ENCODE peak calls at places on chromosomes 11 and 22, in four cellular contexts. Q, E, B and H are unnamed samples.

GRCh38 chr22:30246962-30247376 is 410 bp upstream of the LIF start:
- DNase-seq in E (no peak), B (no peak), Q (no peak), H (no peak)

GRCh38 chr22:36863979-36864378 is 3.2 kb downstream of the NCF4 start:
- DNase-seq in Q (no peak), E (no peak), B (no peak), H (no peak)

GRCh38 chr22:25692392-25692791 is 49.6 kb upstream of the MYO18B start:
- DNase-seq in E (no peak), Q (no peak), B (no peak), H (no peak)

GRCh38 chr11:128299132-128299726 is 288.1 kb downstream of the ETS1 start:
- DNase-seq in E (no peak), B (peak), Q (no peak), H (no peak)

GRCh38 chr11:1226981-1227550 is 4.2 kb downstream of the MUC5B start:
- DNase-seq in Q (no peak), E (no peak), B (peak), H (peak)

GRCh38 chr11:120168960-120169681 is 31.2 kb upstream of the TRIM29 start:
- DNase-seq in E (peak), B (peak), Q (no peak), H (peak)

GRCh38 chr11:113035708-113036107 is 74.5 kb downstream of the NCAM1 start:
- DNase-seq in Q (no peak), E (no peak), B (no peak), H (no peak)

GRCh38 chr22:43236401-43237166 is 49.6 kb upstream of the TTLL12 start:
- DNase-seq in Q (no peak), E (no peak), B (no peak), H (no peak)

GRCh38 chr11:107741044-107741823 is 29.4 kb upstream of the SLN start:
- DNase-seq in B (peak), Q (peak), E (peak), H (peak)

GRCh38 chr22:27624705-27625104 is 176.9 kb downstream of the MN1 start:
- DNase-seq in B (no peak), Q (no peak), E (no peak), H (no peak)

GRCh38 chr11:131579932-131580387 is 209.5 kb downstream of the NTM start:
- DNase-seq in B (peak), E (no peak), Q (no peak), H (no peak)

GRCh38 chr11:19027829-19028595 is 32.5 kb downstream of the MRGPRX2 start:
- DNase-seq in E (no peak), Q (no peak), B (peak), H (peak)

GRCh38 chr22:37951305-37951704 is 2.1 kb downstream of the C22orf23 start:
- DNase-seq in Q (no peak), B (no peak), E (no peak), H (peak)

GRCh38 chr11:1935156-1936071 is 11.7 kb upstream of the MRPL23 start:
- DNase-seq in Q (no peak), B (no peak), E (no peak), H (no peak)